ENCODE peak calls at places on chromosomes 3 and 15, in five cellular contexts. J, L, B, E and D are unnamed samples.

GRCh38 chr15:42549052-42549491 is 434 bp downstream of the HAUS2 start:
- DNase-seq in E (no peak), B (peak), L (peak), J (peak), D (no peak)

GRCh38 chr15:90142216-90143175 is 40.2 kb upstream of the IDH2 start:
- DNase-seq in B (no peak), J (no peak), L (peak), E (peak), D (no peak)

GRCh38 chr3:36795622-36796021 is 31.3 kb upstream of the DCLK3 start:
- DNase-seq in J (no peak), L (no peak), B (no peak), E (no peak), D (no peak)

GRCh38 chr3:55721716-55722484 is 234.8 kb upstream of the WNT5A start:
- DNase-seq in E (no peak), L (no peak), B (peak), J (peak), D (no peak)

GRCh38 chr15:100338971-100339444 is 2.8 kb downstream of the ADAMTS17 start:
- DNase-seq in E (peak), L (peak), J (peak), B (peak), D (no peak)

GRCh38 chr15:76056931-76057330 is 2.9 kb upstream of the TMEM266 start:
- DNase-seq in L (no peak), J (no peak), B (peak), E (no peak), D (no peak)

GRCh38 chr3:16456784-16457415 is 56.6 kb downstream of the RFTN1 start:
- DNase-seq in L (peak), E (no peak), B (peak), J (no peak), D (no peak)

GRCh38 chr3:111861396-111861795 is 2.3 kb downstream of the PHLDB2 start:
- DNase-seq in J (no peak), E (no peak), B (no peak), L (no peak), D (no peak)

GRCh38 chr15:101288905-101289513 is 6.0 kb downstream of the SNRPA1 start:
- DNase-seq in J (peak), B (peak), E (no peak), L (peak), D (no peak)

GRCh38 chr3:134291300-134292254 is 40.9 kb upstream of the RYK start:
- DNase-seq in J (peak), L (no peak), E (no peak), B (peak), D (no peak)

GRCh38 chr3:126133606-126134005 is 46.8 kb downstream of the ALDH1L1 start:
- DNase-seq in J (peak), B (no peak), E (peak), L (no peak), D (no peak)

GRCh38 chr15:32802296-32802936 is 84.6 kb downstream of the GREM1 start:
- DNase-seq in B (peak), J (no peak), L (no peak), E (no peak), D (no peak)

GRCh38 chr3:24508423-24508839 is 13.8 kb upstream of the THRB start:
- DNase-seq in J (no peak), B (peak), L (no peak), E (no peak), D (no peak)

GRCh38 chr3:101963902-101964362 is 114.6 kb downstream of the NFKBIZ start:
- DNase-seq in E (no peak), J (no peak), L (no peak), B (peak), D (no peak)

GRCh38 chr3:183907911-183908331 is 23.2 kb upstream of the PARL start:
- DNase-seq in J (no peak), L (no peak), B (no peak), E (no peak), D (no peak)

GRCh38 chr3:185176756-185177359 is 24.0 kb upstream of the C3orf70 start:
- DNase-seq in B (peak), L (no peak), J (peak), E (no peak), D (no peak)

GRCh38 chr15:57460208-57460816 is 84.0 kb downstream of the CGNL1 start:
- DNase-seq in L (no peak), E (no peak), J (no peak), B (no peak), D (no peak)

DNA sequence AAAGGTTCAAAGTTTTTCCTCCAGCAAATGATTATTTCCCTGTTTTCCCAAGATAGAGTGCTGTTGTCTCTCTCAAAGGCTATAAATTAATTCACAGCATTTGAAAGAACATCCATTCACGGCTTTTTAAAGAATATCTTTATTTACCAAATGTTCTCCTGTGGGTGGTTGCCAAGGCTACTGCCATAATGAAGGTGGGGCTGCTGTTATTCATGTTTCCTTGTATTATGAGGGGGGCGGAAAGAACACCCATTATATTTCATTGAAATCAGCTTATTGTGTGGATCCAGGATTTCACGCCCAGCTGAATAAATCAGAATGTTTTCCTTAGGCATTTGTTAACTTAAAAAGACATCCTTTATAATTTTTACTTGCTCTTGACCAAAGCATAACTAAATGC is 10.1 kb downstream of the SRP14 start:
- DNase-seq in B (no peak), L (no peak), E (no peak), J (no peak), D (no peak)
- H3K4me3 ChIP-seq in B (no peak), L (no peak), E (no peak), J (no peak), D (no peak)

DNA sequence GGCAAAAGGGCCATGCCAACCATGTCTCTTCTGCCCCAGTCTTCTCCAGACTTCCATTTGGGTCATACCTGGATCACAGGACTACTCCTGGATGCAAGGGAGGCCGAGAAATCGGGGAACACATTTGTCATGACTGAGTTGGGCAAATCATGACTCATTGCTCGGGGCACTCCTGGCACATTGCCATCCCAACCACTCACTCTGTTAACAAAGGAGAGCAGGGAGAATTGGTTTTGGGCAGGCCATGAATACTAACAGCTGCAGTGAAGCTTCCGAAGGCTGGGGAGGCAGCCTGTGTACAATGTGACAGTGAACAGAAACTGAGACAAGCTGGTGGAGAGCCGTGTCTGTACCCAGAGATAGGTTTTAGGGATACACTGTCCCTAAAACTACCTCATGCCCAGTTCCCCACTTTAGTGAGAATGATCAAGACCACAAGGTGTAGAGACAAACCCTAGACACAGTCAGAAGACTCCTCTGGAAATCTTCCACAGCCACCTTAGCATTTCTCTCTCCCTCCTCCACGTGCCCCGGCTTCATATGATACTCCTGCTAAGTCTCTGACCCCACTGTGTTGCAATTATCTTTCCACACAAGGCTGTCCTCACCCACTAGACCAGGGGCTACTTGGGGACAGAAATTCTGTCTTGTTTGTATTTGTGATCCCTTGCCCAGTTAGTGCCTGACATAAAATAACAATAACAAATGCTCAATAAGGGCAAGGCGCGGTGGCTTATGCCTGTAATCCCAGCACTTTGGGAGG is 10.5 kb upstream of the BUB1B start:
- DNase-seq in L (no peak), B (peak), J (no peak), E (no peak), D (no peak)
- H3K4me3 ChIP-seq in L (no peak), B (no peak), J (no peak), E (no peak), D (no peak)

GRCh38 chr3:42712344-42712648 is 9.7 kb upstream of the HHATL start:
- DNase-seq in B (no peak), L (no peak), E (no peak), J (no peak), D (no peak)
- H3K4me3 ChIP-seq in B (no peak), L (no peak), E (no peak), J (no peak), D (no peak)

GRCh38 chr3:52442409-52443267 is 2.3 kb downstream of the SEMA3G start:
- DNase-seq in B (no peak), L (no peak), E (no peak), J (no peak), D (no peak)

GRCh38 chr3:52441772-52442332 is 3.1 kb downstream of the SEMA3G start:
- DNase-seq in B (no peak), J (no peak), E (no peak), L (no peak), D (no peak)

GRCh38 chr3:52443791-52444687 is 864 bp downstream of the SEMA3G start:
- DNase-seq in E (no peak), J (no peak), L (no peak), B (no peak), D (no peak)

GRCh38 chr3:52444860-52445793 is at the start of gene SEMA3G:
- DNase-seq in J (peak), B (peak), E (peak), L (peak), D (peak)

GRCh38 chr3:52443268-52443610 is 1.7 kb downstream of the SEMA3G start:
- DNase-seq in E (no peak), J (no peak), L (no peak), B (no peak), D (no peak)
- H3K4me3 ChIP-seq in E (no peak), J (no peak), L (no peak), B (no peak), D (no peak)

DNA sequence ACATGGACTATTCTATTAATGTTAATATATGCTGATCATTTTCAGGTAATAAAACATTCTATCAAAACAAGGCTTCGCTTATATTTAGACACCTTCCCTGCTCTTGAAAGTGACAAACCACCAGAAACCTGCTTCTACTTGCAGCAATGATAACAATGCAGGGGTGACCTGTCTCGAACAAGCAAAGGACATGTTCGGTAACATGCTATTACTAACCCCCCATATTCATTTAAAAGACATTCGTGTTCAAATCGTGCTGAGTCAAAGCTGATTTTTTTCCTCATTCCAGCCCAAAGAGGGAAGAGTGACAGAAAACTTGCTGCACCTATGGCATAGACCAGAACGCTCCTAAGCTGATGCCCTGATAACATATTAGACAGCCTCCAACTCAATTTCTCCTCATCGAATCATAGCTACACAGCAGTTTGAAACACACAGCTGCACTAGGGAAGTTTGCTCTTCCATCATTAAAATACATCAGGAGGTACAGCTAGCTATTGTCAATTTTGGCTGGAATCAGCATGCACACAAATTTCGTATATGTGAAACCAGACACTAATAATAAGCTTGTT is 341.5 kb downstream of the FOXP1 start:
- DNase-seq in B (peak), E (no peak), L (no peak), J (no peak), D (no peak)
- H3K4me3 ChIP-seq in B (no peak), E (no peak), L (no peak), J (no peak), D (peak)

GRCh38 chr3:150740733-150741496 is 22.1 kb downstream of the SIAH2 start:
- DNase-seq in E (no peak), B (no peak), J (no peak), L (no peak), D (no peak)

GRCh38 chr3:150738688-150739087 is 24.3 kb downstream of the SIAH2 start:
- DNase-seq in L (no peak), E (no peak), J (no peak), B (peak), D (no peak)

GRCh38 chr3:150739200-150739863 is 23.6 kb downstream of the SIAH2 start:
- DNase-seq in B (no peak), E (no peak), L (no peak), J (no peak), D (no peak)

GRCh38 chr3:150741497-150742140 is 21.4 kb downstream of the SIAH2 start:
- DNase-seq in J (no peak), E (no peak), B (no peak), L (no peak), D (no peak)

DNA sequence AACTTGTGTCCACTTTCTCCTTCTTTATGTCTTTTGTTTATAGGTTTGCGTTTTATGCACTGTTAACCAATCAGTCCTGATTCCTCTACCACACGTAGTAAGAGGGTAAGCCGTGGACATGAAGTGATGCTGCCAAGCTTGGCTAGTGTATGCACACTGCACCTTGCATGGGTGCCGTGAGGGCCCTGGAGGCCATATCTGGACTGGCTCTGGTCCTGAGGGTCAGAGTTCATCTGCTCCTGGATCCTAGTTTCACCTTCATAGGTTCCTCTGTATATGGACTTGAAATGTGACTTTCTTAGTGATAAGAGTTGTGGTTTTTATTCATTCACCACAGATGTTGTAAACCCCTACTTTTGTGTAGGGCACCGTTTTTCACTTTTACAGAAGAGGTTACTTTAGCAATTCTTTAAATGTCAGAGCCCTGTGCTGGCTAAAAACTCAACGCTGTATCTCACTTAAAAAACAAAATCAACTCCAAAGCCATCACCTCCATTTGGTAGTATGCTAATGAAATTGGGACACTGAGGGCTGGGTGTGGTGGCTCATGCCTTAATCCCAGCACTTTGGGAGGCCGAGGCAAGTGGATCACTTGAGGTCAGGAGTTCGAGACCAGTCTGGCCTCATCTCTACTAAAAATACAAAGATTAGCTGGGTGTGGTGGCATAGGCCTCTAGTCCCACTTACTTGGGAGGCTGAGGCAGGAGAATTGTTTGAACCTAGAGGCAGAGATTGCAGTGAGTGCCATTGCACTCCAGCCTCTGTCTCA is 22.9 kb downstream of the SIAH2 start:
- DNase-seq in L (no peak), B (no peak), J (no peak), E (no peak), D (no peak)
- H3K4me3 ChIP-seq in L (no peak), B (no peak), J (no peak), E (no peak), D (no peak)